ENCODE peak calls at places on chromosomes 13 and 19, in five cellular contexts. S is HepG2, A is GM12878, H is H1, M is K562. U is an unnamed sample.

GRCh38 chr19:47056416-47056815 is 8.0 kb upstream of the TMEM160 start:
- DNase-seq in S (no peak), A (no peak), H (no peak), M (no peak), U (no peak)

GRCh38 chr13:46598140-46598819 is 45.3 kb downstream of the LRCH1 start:
- DNase-seq in S (no peak), A (no peak), H (no peak), M (no peak), U (no peak)

GRCh38 chr19:16951529-16951928 is 62.7 kb downstream of the F2RL3 start:
- DNase-seq in S (no peak), A (no peak), H (no peak), M (no peak), U (no peak)

GRCh38 chr13:23235994-23236393 is 55.2 kb downstream of the SGCG start:
- DNase-seq in S (no peak), A (no peak), H (no peak), M (no peak), U (no peak)

GRCh38 chr19:11942843-11943108 is 17.9 kb downstream of the ZNF700 start:
- DNase-seq in S (no peak), A (no peak), H (no peak), M (no peak), U (peak)

GRCh38 chr19:18612051-18612771 is 459 bp upstream of the TMEM59L start:
- DNase-seq in S (no peak), A (no peak), H (no peak), M (no peak), U (peak)

GRCh38 chr13:80436571-80437169 is 95.7 kb upstream of the SPRY2 start:
- DNase-seq in S (no peak), A (no peak), H (no peak), M (no peak), U (no peak)

GRCh38 chr13:95500136-95500718 is 52.3 kb upstream of the CLDN10 start:
- DNase-seq in S (no peak), A (no peak), H (no peak), M (no peak), U (peak)

GRCh38 chr13:49023441-49023840 is 47.7 kb downstream of the FNDC3A start:
- DNase-seq in S (no peak), A (no peak), H (no peak), M (no peak), U (no peak)

GRCh38 chr19:38597075-38597474 is 20.7 kb downstream of the MAP4K1 start:
- DNase-seq in S (no peak), A (no peak), H (no peak), M (peak), U (peak)

GRCh38 chr13:112879283-112879833 is 89.7 kb upstream of the MCF2L start:
- DNase-seq in S (no peak), A (no peak), H (no peak), M (no peak), U (no peak)

GRCh38 chr19:16139752-16140151 is 3.7 kb upstream of the HSH2D start:
- DNase-seq in S (no peak), A (peak), H (no peak), M (no peak), U (no peak)

GRCh38 chr13:99342723-99343315 is 35.6 kb upstream of the GPR183 start:
- DNase-seq in S (no peak), A (no peak), H (no peak), M (no peak), U (no peak)

GRCh38 chr19:39705578-39706188 is 1.4 kb downstream of the LGALS14 start:
- DNase-seq in S (no peak), A (no peak), H (no peak), M (no peak), U (no peak)

GRCh38 chr19:4909897-4910593 is 744 bp downstream of the UHRF1 start:
- DNase-seq in S (peak), A (peak), H (peak), M (peak), U (peak)

GRCh38 chr13:51208707-51209106 is 13.5 kb upstream of the FAM124A start:
- DNase-seq in S (no peak), A (no peak), H (no peak), M (no peak), U (no peak)

GRCh38 chr13:51207881-51208280 is 14.3 kb upstream of the FAM124A start:
- DNase-seq in S (no peak), A (no peak), H (no peak), M (no peak), U (no peak)

GRCh38 chr13:51212808-51213728 is 9.1 kb upstream of the FAM124A start:
- DNase-seq in S (no peak), A (no peak), H (no peak), M (no peak), U (no peak)

DNA sequence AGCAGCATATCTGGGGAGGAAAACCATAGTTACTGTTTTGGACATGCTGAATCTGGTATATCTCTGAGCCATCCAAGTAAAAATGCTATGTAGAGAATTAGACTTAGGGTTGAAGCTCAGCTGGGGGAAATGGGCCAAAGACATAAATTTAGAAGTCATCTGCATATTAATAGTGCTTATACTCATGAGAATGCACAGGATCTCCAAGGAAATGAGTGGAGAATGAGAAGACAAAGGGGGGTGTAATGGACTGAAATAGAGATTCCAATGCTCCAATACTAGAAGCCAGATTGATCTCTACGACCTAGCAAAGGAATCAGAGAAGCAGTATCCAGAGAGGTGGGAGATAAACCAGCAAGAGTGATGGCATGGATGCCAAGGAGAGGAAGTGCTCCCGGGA is 10.3 kb upstream of the FAM124A start:
- DNase-seq in S (no peak), A (no peak), H (no peak), M (no peak), U (no peak)
- H3K4me2 ChIP-seq in S (no peak), A (no peak), H (no peak), M (no peak), U (peak)

GRCh38 chr13:91278888-91279287 is 68.6 kb upstream of the MIR17HG start:
- DNase-seq in S (no peak), A (no peak), H (no peak), M (no peak), U (no peak)

GRCh38 chr13:91280806-91281205 is 66.7 kb upstream of the MIR17HG start:
- DNase-seq in S (no peak), A (no peak), H (no peak), M (no peak), U (no peak)

GRCh38 chr13:91277013-91277676 is 70.3 kb upstream of the MIR17HG start:
- DNase-seq in S (no peak), A (no peak), H (no peak), M (no peak), U (no peak)

GRCh38 chr13:91273675-91274074 is 73.8 kb upstream of the MIR17HG start:
- DNase-seq in S (no peak), A (no peak), H (no peak), M (no peak), U (no peak)

GRCh38 chr13:91278291-91278690 is 69.2 kb upstream of the MIR17HG start:
- DNase-seq in S (no peak), A (no peak), H (no peak), M (no peak), U (no peak)
- TF ChIP-seq CREB1 in S (no peak), A (no peak), H (no peak), M (no peak), U (no peak)

DNA sequence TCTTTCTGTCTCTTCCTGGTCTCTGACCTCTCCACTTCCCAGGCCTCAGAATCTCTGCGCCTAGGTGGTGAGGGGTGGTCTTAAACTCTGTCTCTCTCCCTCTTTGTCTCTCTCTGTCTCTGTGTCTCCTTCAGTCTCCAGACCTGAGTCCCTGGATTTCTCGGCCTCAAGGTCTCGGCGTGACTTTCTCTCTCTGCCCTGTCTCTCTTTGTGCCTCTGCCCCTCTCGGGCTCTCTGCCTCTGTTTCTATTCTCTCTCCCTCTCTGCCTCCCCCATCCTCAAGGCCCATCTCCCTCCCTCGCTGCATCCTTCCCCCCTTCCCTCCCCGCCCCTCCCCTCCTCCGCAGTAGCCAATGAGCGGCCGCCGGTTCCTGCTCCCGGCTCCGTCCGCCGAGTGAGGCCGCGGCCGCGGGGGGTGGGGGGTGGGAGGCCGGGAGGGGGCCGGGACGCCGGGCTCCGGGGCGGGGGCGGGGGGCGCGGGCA is at the start of gene CACNG7:
- DNase-seq in S (no peak), A (no peak), H (no peak), M (no peak), U (peak)
- TF ChIP-seq POLR2AphosphoS5 in S (no peak), A (no peak), H (no peak), M (no peak), U (peak)

DNA sequence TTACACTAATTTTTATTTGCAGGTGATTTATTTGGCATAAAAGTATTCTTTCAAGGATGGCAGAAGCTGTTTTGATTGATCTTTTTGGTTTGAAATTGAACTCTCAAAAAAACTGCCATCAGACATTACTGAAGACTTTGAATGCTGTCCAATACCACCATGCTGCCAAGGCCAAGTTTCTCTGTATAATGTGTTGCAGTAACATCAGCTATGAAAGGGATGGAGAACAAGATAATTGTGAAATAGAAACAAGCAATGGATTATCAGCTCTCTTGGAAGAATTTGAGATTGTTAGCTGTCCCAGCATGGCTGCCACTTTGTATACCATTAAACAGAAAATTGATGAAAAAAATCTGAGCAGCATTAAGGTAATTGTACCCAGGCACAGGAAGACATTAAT is 1.2 kb downstream of the LACC1 start:
- DNase-seq in S (no peak), A (no peak), H (no peak), M (no peak), U (no peak)
- H3K4me2 ChIP-seq in S (no peak), A (no peak), H (no peak), M (no peak), U (peak)